ENCODE peak calls at places on chromosomes 1 and 21, in nine cellular contexts. N, V, Q, W, H, U, F, C and A are unnamed samples.
A peak's percentile ranks its signal among the peaks of the same experiment; 100 is the strongest.

GRCh38 chr1:108047085-108047484 is 82.1 kb upstream of the VAV3 start:
- DNase-seq in N (no peak), V (no peak), Q (no peak), W (no peak), H (no peak), U (no peak), F (no peak), C (no peak), A (no peak)

GRCh38 chr1:222930097-222930496 is 115.3 kb downstream of the DISP1 start:
- DNase-seq in N (no peak), V (no peak), Q (no peak), W (no peak), H (no peak), U (no peak), F (no peak), C (no peak), A (no peak)

GRCh38 chr21:43600642-43601397 is 58.5 kb downstream of the HSF2BP start:
- DNase-seq in N (peak; percentile 83), V (no peak), Q (no peak), W (no peak), H (no peak), U (no peak), F (no peak), C (no peak), A (no peak)

GRCh38 chr21:37766104-37766503 is 150.2 kb downstream of the KCNJ6 start:
- DNase-seq in N (no peak), V (no peak), Q (no peak), W (no peak), H (no peak), U (no peak), F (no peak), C (no peak), A (no peak)

GRCh38 chr1:26584022-26584485 is 54.5 kb downstream of the RPS6KA1 start:
- DNase-seq in N (no peak), V (no peak), Q (no peak), W (no peak), H (no peak), U (peak; percentile 80), F (no peak), C (no peak), A (peak; percentile 40)

GRCh38 chr1:50047916-50048694 is 24.4 kb upstream of the AGBL4 start:
- DNase-seq in N (no peak), V (peak; percentile 14), Q (peak; percentile 69), W (no peak), H (no peak), U (peak; percentile 84), F (no peak), C (no peak), A (no peak)

GRCh38 chr1:157369808-157370521 is 182.3 kb downstream of the FCRL5 start:
- DNase-seq in N (peak; percentile 46), V (no peak), Q (no peak), W (peak; percentile 38), H (peak; percentile 39), U (peak; percentile 87), F (no peak), C (no peak), A (peak; percentile 32)

GRCh38 chr1:165647970-165648369 is 16.9 kb downstream of the MGST3 start:
- DNase-seq in N (no peak), V (no peak), Q (no peak), W (no peak), H (no peak), U (no peak), F (no peak), C (no peak), A (no peak)

GRCh38 chr1:2368053-2368744 is 23.2 kb downstream of the MORN1 start:
- DNase-seq in N (peak; percentile 20), V (no peak), Q (peak; percentile 24), W (no peak), H (no peak), U (peak; percentile 62), F (no peak), C (no peak), A (no peak)

GRCh38 chr1:10816743-10817369 is 20.4 kb upstream of the CASZ1 start:
- DNase-seq in N (no peak), V (no peak), Q (no peak), W (no peak), H (no peak), U (no peak), F (no peak), C (no peak), A (no peak)

GRCh38 chr1:10814954-10815862 is 18.8 kb upstream of the CASZ1 start:
- DNase-seq in N (no peak), V (no peak), Q (no peak), W (no peak), H (peak; percentile 76), U (no peak), F (no peak), C (no peak), A (no peak)

GRCh38 chr1:10814312-10814711 is 17.9 kb upstream of the CASZ1 start:
- DNase-seq in N (no peak), V (no peak), Q (no peak), W (no peak), H (no peak), U (no peak), F (no peak), C (no peak), A (no peak)

GRCh38 chr1:10816233-10816632 is 19.8 kb upstream of the CASZ1 start:
- DNase-seq in N (no peak), V (no peak), Q (no peak), W (no peak), H (no peak), U (no peak), F (no peak), C (no peak), A (no peak)

DNA sequence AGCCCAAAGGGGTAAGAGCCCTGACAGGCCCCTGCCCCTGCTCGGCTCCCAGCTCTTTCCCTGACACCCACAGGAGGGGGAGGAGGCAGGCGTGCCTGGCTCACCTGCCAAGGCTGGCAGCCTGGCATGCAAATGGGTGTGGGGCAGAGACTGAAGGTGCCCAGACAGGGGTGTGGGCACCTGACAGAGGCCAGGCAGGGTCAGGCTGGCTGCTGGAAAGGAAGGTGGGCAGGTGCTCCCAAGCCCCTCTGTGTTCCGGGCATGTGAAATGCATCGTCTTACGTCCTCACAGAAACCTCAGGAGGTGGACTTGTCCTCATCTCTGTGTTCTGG is 19.4 kb upstream of the CASZ1 start:
- DNase-seq in N (no peak), V (no peak), Q (no peak), W (no peak), H (peak; percentile 64), U (no peak), F (no peak), C (no peak), A (no peak)
- H3K4me3 ChIP-seq in N (no peak overlapping the region), V (no peak overlapping the region), Q (no peak overlapping the region), W (no peak overlapping the region), H (no peak overlapping the region), U (no peak overlapping the region), F (no peak overlapping the region), C (no peak overlapping the region), A (no peak overlapping the region)

DNA sequence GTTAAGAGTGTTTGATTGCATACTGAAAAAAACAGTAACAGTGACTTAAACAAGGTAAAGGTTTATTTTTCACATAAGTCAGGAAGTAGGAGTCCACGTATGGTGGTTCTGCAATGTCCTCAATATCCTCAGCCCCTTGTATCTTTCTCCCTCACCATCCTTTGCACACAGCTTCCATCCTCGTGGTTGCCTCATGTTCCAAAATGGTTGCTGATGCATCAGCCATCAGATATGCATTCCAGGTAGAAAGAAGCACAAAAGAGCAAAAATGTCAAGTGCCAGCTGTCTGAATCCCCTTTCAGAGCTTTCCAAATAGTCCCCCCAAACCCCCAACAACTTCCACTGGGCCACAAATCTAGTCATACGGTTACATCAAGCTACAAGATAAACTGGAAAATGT is 138.1 kb downstream of the SYF2 start:
- DNase-seq in N (no peak), V (no peak), Q (no peak), W (no peak), H (no peak), U (no peak), F (no peak), C (no peak), A (no peak)
- H3K4me1 ChIP-seq in N (peaks cover under 1% of the 10 kb centered on the region), V (no peaks in the 10 kb centered on the region), Q (peaks cover 14% of the 10 kb centered on the region), W (no peaks in the 10 kb centered on the region), H (peaks cover 2% of the 10 kb centered on the region), U (no peaks in the 10 kb centered on the region), F (no peaks in the 10 kb centered on the region), C (no peaks in the 10 kb centered on the region), A (peaks cover 9% of the 10 kb centered on the region)

DNA sequence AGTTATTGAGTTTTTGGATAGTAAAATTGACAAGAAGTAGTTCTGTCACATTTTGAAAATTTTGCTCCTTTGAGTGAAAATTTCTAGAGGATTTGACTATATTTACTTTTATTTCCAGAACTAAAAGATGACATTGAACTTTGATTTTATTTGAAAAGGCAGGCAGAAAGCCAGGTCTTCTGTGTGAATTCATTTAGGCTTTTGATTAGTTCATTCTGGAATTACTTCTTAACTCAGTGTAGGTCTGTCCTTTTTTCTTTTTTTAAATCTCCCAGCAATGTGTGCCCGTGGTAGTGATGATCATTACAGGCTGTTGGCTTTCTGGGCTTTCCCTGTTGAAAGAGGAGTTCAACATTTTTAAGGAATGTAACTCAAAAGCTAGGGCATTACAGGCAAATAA is 53.8 kb downstream of the MACO1 start:
- DNase-seq in N (no peak), V (no peak), Q (no peak), W (no peak), H (no peak), U (no peak), F (no peak), C (no peak), A (no peak)
- H3K27ac ChIP-seq in N (no peak overlapping the region), V (no peak overlapping the region), Q (no peak overlapping the region), W (no peak overlapping the region), H (no peak overlapping the region), U (no peak overlapping the region), F (no peak overlapping the region), C (no peak overlapping the region), A (no peak overlapping the region)

GRCh38 chr21:34811368-34811767 is 142.6 kb downstream of the CLIC6 start:
- DNase-seq in N (no peak), V (no peak), Q (no peak), W (no peak), H (no peak), U (no peak), F (no peak), C (no peak), A (no peak)

GRCh38 chr21:34810786-34811185 is 142.0 kb downstream of the CLIC6 start:
- DNase-seq in N (no peak), V (no peak), Q (no peak), W (no peak), H (no peak), U (no peak), F (no peak), C (no peak), A (no peak)

GRCh38 chr21:34807881-34808568 is 139.2 kb downstream of the CLIC6 start:
- DNase-seq in N (peak; percentile 85), V (no peak), Q (peak; percentile 83), W (peak; percentile 43), H (peak; percentile 41), U (no peak), F (no peak), C (no peak), A (peak; percentile 62)

GRCh38 chr21:34808569-34809204 is 139.9 kb downstream of the CLIC6 start:
- DNase-seq in N (no peak), V (no peak), Q (no peak), W (no peak), H (no peak), U (no peak), F (no peak), C (no peak), A (no peak)

DNA sequence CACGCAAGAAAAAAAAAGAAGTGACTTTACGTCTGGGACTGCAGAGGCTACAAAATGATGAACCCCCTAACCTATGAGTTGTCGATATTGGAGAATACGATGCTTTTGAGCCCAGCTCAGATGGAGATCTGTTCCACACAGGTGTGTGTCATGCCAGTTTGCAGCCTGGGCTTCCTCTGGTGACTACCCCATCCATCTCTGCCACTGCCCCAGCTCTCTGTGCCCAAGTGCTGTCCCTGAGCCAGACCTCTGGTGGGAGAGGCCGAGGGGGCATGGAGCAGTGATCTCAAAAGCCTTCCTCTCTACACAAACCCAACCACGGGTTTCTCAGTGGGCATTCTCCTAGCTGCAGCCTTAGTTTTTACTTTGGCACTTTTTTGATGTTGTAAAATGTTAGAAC is 141.0 kb downstream of the CLIC6 start:
- DNase-seq in N (no peak), V (no peak), Q (no peak), W (no peak), H (no peak), U (no peak), F (no peak), C (no peak), A (no peak)
- H3K4me3 ChIP-seq in N (no peak overlapping the region), V (no peak overlapping the region), Q (no peak overlapping the region), W (no peak overlapping the region), H (no peak overlapping the region), U (no peak overlapping the region), F (no peak overlapping the region), C (no peak overlapping the region), A (no peak overlapping the region)